ENCODE peak calls at places on chromosomes 4 and X, in nine cellular contexts. E is T-helper 2 cell; B is activated gamma-delta T cell treated with Interleukin-2 at 50 U/mL for 16 hours; L is left cardiac atrium; V is ovary; P is epithelial cell of esophagus; T is RCC 7860; R is stimulated activated CD4-positive, alpha-beta T cell treated with anti-CD3 and anti-CD28 coated beads, Interleukin-1b, Interleukin-23, amount 100 ng/mL, for 4 hours; N is NCI-H1092 treated with DMSO at 0.1 percent for 48 hours. J is an unnamed sample.

GRCh38 chrX:104335765-104336164 is 81.0 kb upstream of the ESX1 start:
- DNase-seq in B (no peak), V (no peak), N (no peak), E (peak; percentile 9), T (peak; percentile 76), L (no peak), P (peak; percentile 14), R (no peak), J (no peak)

GRCh38 chr4:82491251-82491960 is 61.0 kb downstream of the ENOPH1 start:
- DNase-seq in R (no peak), P (peak; percentile 13), B (no peak), L (no peak), V (no peak), E (no peak), T (no peak), N (peak; percentile 95), J (no peak)

GRCh38 chr4:128385683-128386304 is 98.2 kb upstream of the PGRMC2 start:
- DNase-seq in B (no peak), T (peak; percentile 67), N (peak; percentile 22), V (no peak), P (peak; percentile 94), E (peak; percentile 18), L (no peak), R (no peak), J (no peak)

GRCh38 chr4:124329134-124329533 is 383.4 kb downstream of the ANKRD50 start:
- DNase-seq in P (no peak), T (no peak), E (no peak), L (no peak), B (no peak), N (no peak), V (no peak), R (no peak), J (no peak)

GRCh38 chr4:11722218-11722617 is 293.5 kb upstream of the HS3ST1 start:
- DNase-seq in N (no peak), R (no peak), V (no peak), L (no peak), B (no peak), E (no peak), T (no peak), P (no peak), J (no peak)

GRCh38 chr4:3204021-3204431 is 44.9 kb upstream of the MSANTD1 start:
- DNase-seq in V (no peak), B (no peak), N (no peak), R (no peak), P (peak; percentile 9), T (no peak), L (no peak), E (no peak), J (no peak)

GRCh38 chr4:184293552-184293951 is 75.9 kb upstream of the ENPP6 start:
- DNase-seq in P (no peak), E (peak; percentile 32), R (no peak), T (no peak), N (no peak), L (no peak), V (no peak), B (no peak), J (no peak)

GRCh38 chrX:103726477-103726876 is 15.8 kb downstream of the TMEM31 start:
- DNase-seq in L (no peak), R (no peak), T (no peak), N (no peak), B (no peak), V (no peak), P (no peak), E (no peak), J (no peak)

GRCh38 chr4:113293673-113294072 is 244.2 kb downstream of the ANK2 start:
- DNase-seq in E (no peak), L (no peak), R (no peak), N (no peak), T (no peak), V (no peak), P (no peak), B (no peak), J (no peak)

GRCh38 chr4:24519649-24520048 is 64.7 kb downstream of the DHX15 start:
- DNase-seq in E (no peak), L (no peak), R (no peak), T (no peak), N (no peak), V (no peak), B (no peak), P (peak; percentile 14), J (no peak)

GRCh38 chr4:971670-972500 is 1.5 kb downstream of the DGKQ start:
- DNase-seq in R (no peak), L (no peak), V (no peak), B (no peak), E (no peak), N (no peak), P (no peak), T (no peak), J (no peak)

GRCh38 chr4:166222271-166222670 is 349.2 kb downstream of the TLL1 start:
- DNase-seq in T (no peak), N (no peak), R (no peak), L (no peak), P (no peak), V (no peak), E (no peak), B (no peak), J (no peak)

GRCh38 chrX:105837227-105837626 is 14.9 kb downstream of the NRK start:
- DNase-seq in B (no peak), N (no peak), E (no peak), L (peak; percentile 67), T (peak; percentile 18), P (peak; percentile 74), V (peak; percentile 87), R (no peak), J (peak; percentile 25)

GRCh38 chr4:79331126-79331876 is 5.4 kb upstream of the NAA11 start:
- DNase-seq in L (no peak), R (no peak), T (no peak), V (no peak), N (no peak), B (no peak), P (peak; percentile 1), E (peak; percentile 41), J (no peak)

GRCh38 chr4:181264908-181265307 is 978.3 kb upstream of the TENM3 start:
- DNase-seq in B (no peak), T (no peak), N (no peak), L (no peak), R (no peak), P (no peak), V (no peak), E (no peak), J (no peak)

GRCh38 chr4:6697096-6697495 is 3.4 kb downstream of the S100P start:
- DNase-seq in E (peak; percentile 51), B (no peak), R (no peak), V (no peak), L (no peak), T (no peak), N (no peak), P (no peak), J (no peak)

GRCh38 chr4:56086073-56086521 is 137.4 kb downstream of the CEP135 start:
- DNase-seq in T (no peak), N (peak; percentile 13), E (no peak), B (no peak), R (no peak), P (no peak), L (no peak), V (no peak), J (no peak)

GRCh38 chr4:37549003-37549402 is 137.2 kb downstream of the RELL1 start:
- DNase-seq in V (no peak), T (peak; percentile 97), B (no peak), N (no peak), P (peak; percentile 74), E (no peak), R (no peak), L (no peak), J (no peak)

GRCh38 chr4:163755013-163755412 is 260.5 kb downstream of the TMA16 start:
- DNase-seq in B (no peak), R (no peak), E (peak; percentile 19), V (no peak), L (no peak), P (peak; percentile 54), N (no peak), T (no peak), J (no peak)

GRCh38 chr4:149823770-149824221 is 8.2 kb upstream of the IQCM start:
- DNase-seq in B (no peak), N (no peak), R (no peak), P (peak; percentile 86), T (peak; percentile 62), L (no peak), E (no peak), V (no peak), J (no peak)

GRCh38 chr4:89898304-89898716 is 3.7 kb downstream of the MMRN1 start:
- DNase-seq in E (no peak), N (no peak), R (no peak), B (no peak), P (no peak), L (no peak), T (no peak), V (no peak), J (no peak)

GRCh38 chrX:153463031-153463430 is 7.3 kb downstream of the HAUS7 start:
- DNase-seq in B (no peak), E (no peak), P (no peak), N (no peak), L (no peak), V (no peak), T (no peak), R (no peak), J (no peak)

GRCh38 chr4:31104596-31104995 is 384.4 kb downstream of the PCDH7 start:
- DNase-seq in B (no peak), L (no peak), R (no peak), V (no peak), T (no peak), E (no peak), N (peak; percentile 93), P (no peak), J (no peak)

GRCh38 chrX:39688576-39689373 is 409.0 kb downstream of the BCOR start:
- DNase-seq in R (peak; percentile 3), B (no peak), E (peak; percentile 18), L (peak; percentile 73), V (peak; percentile 70), N (peak; percentile 76), P (peak; percentile 30), T (no peak), J (peak; percentile 76)

GRCh38 chr4:117447925-117448324 is 362.5 kb upstream of the TRAM1L1 start:
- DNase-seq in L (no peak), N (no peak), P (peak; percentile 4), V (no peak), E (peak; percentile 37), B (no peak), R (no peak), T (no peak), J (no peak)

GRCh38 chr4:170089743-170090666 is at the start of gene AADAT:
- DNase-seq in R (no peak), B (no peak), T (peak; percentile 62), V (peak; percentile 75), L (peak; percentile 82), N (peak; percentile 68), P (peak; percentile 57), E (peak; percentile 8), J (peak; percentile 80)

GRCh38 chr4:182447938-182448280 is 204.7 kb downstream of the TENM3 start:
- DNase-seq in L (no peak), T (no peak), E (no peak), P (no peak), B (no peak), V (no peak), R (no peak), N (no peak), J (no peak)

GRCh38 chr4:129344058-129344457 is 248.1 kb downstream of the C4orf33 start:
- DNase-seq in E (peak; percentile 11), P (peak; percentile 70), N (peak; percentile 38), B (no peak), L (no peak), T (peak; percentile 18), V (no peak), R (no peak), J (no peak)

GRCh38 chr4:184613405-184613804 is 35.8 kb downstream of the CASP3 start:
- DNase-seq in V (no peak), B (no peak), N (no peak), R (no peak), L (no peak), P (no peak), T (no peak), E (no peak), J (no peak)

GRCh38 chr4:145531791-145532190 is 50.1 kb downstream of the SMAD1 start:
- DNase-seq in B (no peak), P (no peak), E (no peak), V (no peak), N (no peak), L (no peak), R (no peak), T (no peak), J (no peak)

GRCh38 chr4:85210353-85210752 is 243.9 kb upstream of the WDFY3 start:
- DNase-seq in P (peak; percentile 94), T (no peak), N (no peak), E (no peak), B (no peak), V (no peak), L (no peak), R (no peak), J (no peak)